ENCODE peak calls at places on chromosomes 3 and 15, in eight cellular contexts. One of them, this sample, is unnamed.

GRCh38 chr3:57160046-57160730 is 5.0 kb downstream of the IL17RD start:
- DNase-seq in stimulated activated effector memory CD8-positive, alpha-beta T cell treated with anti-CD3 and anti-CD28 coated beads, Interleukin-12 subunit alpha, Interleukin-12 subunit beta, amount 100 ng/mL, for 72 hours: no peak
- DNase-seq in fibroblast of lung: no peak
- DNase-seq in neural crest cell: no peak
- DNase-seq in GM12892: no peak
- DNase-seq in BJ: no peak
- DNase-seq in glutamatergic neuron: no peak
- DNase-seq in immature natural killer cell: no peak
- DNase-seq in this sample: no peak

GRCh38 chr15:96053039-96054021 is 277.2 kb upstream of the NR2F2 start:
- DNase-seq in BJ: no peak
- DNase-seq in neural crest cell: peak; percentile 42
- DNase-seq in stimulated activated effector memory CD8-positive, alpha-beta T cell treated with anti-CD3 and anti-CD28 coated beads, Interleukin-12 subunit alpha, Interleukin-12 subunit beta, amount 100 ng/mL, for 72 hours: no peak
- DNase-seq in immature natural killer cell: no peak
- DNase-seq in fibroblast of lung: peak; percentile 41
- DNase-seq in GM12892: no peak
- DNase-seq in glutamatergic neuron: peak; percentile 24
- DNase-seq in this sample: peak; percentile 7

GRCh38 chr15:78988361-78988911 is 43.6 kb upstream of the CTSH start:
- DNase-seq in fibroblast of lung: peak; percentile 98
- DNase-seq in GM12892: no peak
- DNase-seq in glutamatergic neuron: no peak
- DNase-seq in immature natural killer cell: no peak
- DNase-seq in neural crest cell: no peak
- DNase-seq in BJ: peak; percentile 97
- DNase-seq in stimulated activated effector memory CD8-positive, alpha-beta T cell treated with anti-CD3 and anti-CD28 coated beads, Interleukin-12 subunit alpha, Interleukin-12 subunit beta, amount 100 ng/mL, for 72 hours: no peak
- DNase-seq in this sample: peak; percentile 95

GRCh38 chr15:74664028-74664616 is 31.7 kb downstream of the EDC3 start:
- DNase-seq in stimulated activated effector memory CD8-positive, alpha-beta T cell treated with anti-CD3 and anti-CD28 coated beads, Interleukin-12 subunit alpha, Interleukin-12 subunit beta, amount 100 ng/mL, for 72 hours: no peak
- DNase-seq in fibroblast of lung: peak; percentile 61
- DNase-seq in GM12892: no peak
- DNase-seq in neural crest cell: no peak
- DNase-seq in glutamatergic neuron: no peak
- DNase-seq in immature natural killer cell: no peak
- DNase-seq in BJ: no peak
- DNase-seq in this sample: peak; percentile 40

GRCh38 chr3:69647710-69648109 is 91.6 kb upstream of the MITF start:
- DNase-seq in stimulated activated effector memory CD8-positive, alpha-beta T cell treated with anti-CD3 and anti-CD28 coated beads, Interleukin-12 subunit alpha, Interleukin-12 subunit beta, amount 100 ng/mL, for 72 hours: no peak
- DNase-seq in neural crest cell: no peak
- DNase-seq in glutamatergic neuron: no peak
- DNase-seq in immature natural killer cell: no peak
- DNase-seq in GM12892: no peak
- DNase-seq in BJ: no peak
- DNase-seq in fibroblast of lung: no peak
- DNase-seq in this sample: no peak

GRCh38 chr3:130878464-130878863 is 15.4 kb upstream of the ATP2C1 start:
- DNase-seq in GM12892: no peak
- DNase-seq in immature natural killer cell: no peak
- DNase-seq in stimulated activated effector memory CD8-positive, alpha-beta T cell treated with anti-CD3 and anti-CD28 coated beads, Interleukin-12 subunit alpha, Interleukin-12 subunit beta, amount 100 ng/mL, for 72 hours: no peak
- DNase-seq in neural crest cell: no peak
- DNase-seq in glutamatergic neuron: no peak
- DNase-seq in BJ: no peak
- DNase-seq in fibroblast of lung: no peak
- DNase-seq in this sample: no peak

GRCh38 chr15:39584662-39585393 is 3.9 kb downstream of the THBS1 start:
- DNase-seq in fibroblast of lung: no peak
- DNase-seq in GM12892: no peak
- DNase-seq in neural crest cell: no peak
- DNase-seq in glutamatergic neuron: no peak
- DNase-seq in immature natural killer cell: no peak
- DNase-seq in BJ: peak; percentile 18
- DNase-seq in stimulated activated effector memory CD8-positive, alpha-beta T cell treated with anti-CD3 and anti-CD28 coated beads, Interleukin-12 subunit alpha, Interleukin-12 subunit beta, amount 100 ng/mL, for 72 hours: no peak
- DNase-seq in this sample: peak; percentile 41

GRCh38 chr3:140117111-140117526 is 182.1 kb downstream of the CLSTN2 start:
- DNase-seq in BJ: peak; percentile 15
- DNase-seq in glutamatergic neuron: no peak
- DNase-seq in GM12892: no peak
- DNase-seq in neural crest cell: peak; percentile 3
- DNase-seq in immature natural killer cell: no peak
- DNase-seq in fibroblast of lung: no peak
- DNase-seq in stimulated activated effector memory CD8-positive, alpha-beta T cell treated with anti-CD3 and anti-CD28 coated beads, Interleukin-12 subunit alpha, Interleukin-12 subunit beta, amount 100 ng/mL, for 72 hours: no peak
- DNase-seq in this sample: no peak

GRCh38 chr15:88932271-88932874 is 19.2 kb upstream of the MFGE8 start:
- DNase-seq in fibroblast of lung: no peak
- DNase-seq in BJ: no peak
- DNase-seq in stimulated activated effector memory CD8-positive, alpha-beta T cell treated with anti-CD3 and anti-CD28 coated beads, Interleukin-12 subunit alpha, Interleukin-12 subunit beta, amount 100 ng/mL, for 72 hours: no peak
- DNase-seq in GM12892: no peak
- DNase-seq in neural crest cell: no peak
- DNase-seq in immature natural killer cell: no peak
- DNase-seq in glutamatergic neuron: no peak
- DNase-seq in this sample: no peak

GRCh38 chr15:90807687-90808086 is 60.7 kb upstream of the FURIN start:
- DNase-seq in GM12892: no peak
- DNase-seq in neural crest cell: no peak
- DNase-seq in immature natural killer cell: no peak
- DNase-seq in stimulated activated effector memory CD8-positive, alpha-beta T cell treated with anti-CD3 and anti-CD28 coated beads, Interleukin-12 subunit alpha, Interleukin-12 subunit beta, amount 100 ng/mL, for 72 hours: no peak
- DNase-seq in fibroblast of lung: no peak
- DNase-seq in BJ: no peak
- DNase-seq in glutamatergic neuron: no peak
- DNase-seq in this sample: no peak

GRCh38 chr3:13229291-13229949 is 156.2 kb upstream of the IQSEC1 start:
- DNase-seq in BJ: no peak
- DNase-seq in neural crest cell: no peak
- DNase-seq in immature natural killer cell: no peak
- DNase-seq in stimulated activated effector memory CD8-positive, alpha-beta T cell treated with anti-CD3 and anti-CD28 coated beads, Interleukin-12 subunit alpha, Interleukin-12 subunit beta, amount 100 ng/mL, for 72 hours: no peak
- DNase-seq in GM12892: no peak
- DNase-seq in glutamatergic neuron: no peak
- DNase-seq in fibroblast of lung: peak; percentile 6
- DNase-seq in this sample: no peak

GRCh38 chr3:98713984-98714383 is 49.2 kb upstream of the ST3GAL6 start:
- DNase-seq in neural crest cell: no peak
- DNase-seq in glutamatergic neuron: no peak
- DNase-seq in immature natural killer cell: no peak
- DNase-seq in GM12892: no peak
- DNase-seq in stimulated activated effector memory CD8-positive, alpha-beta T cell treated with anti-CD3 and anti-CD28 coated beads, Interleukin-12 subunit alpha, Interleukin-12 subunit beta, amount 100 ng/mL, for 72 hours: no peak
- DNase-seq in fibroblast of lung: no peak
- DNase-seq in BJ: no peak
- DNase-seq in this sample: no peak

GRCh38 chr15:26892119-26892518 is 25.3 kb downstream of the GABRA5 start:
- DNase-seq in fibroblast of lung: no peak
- DNase-seq in GM12892: no peak
- DNase-seq in neural crest cell: no peak
- DNase-seq in stimulated activated effector memory CD8-positive, alpha-beta T cell treated with anti-CD3 and anti-CD28 coated beads, Interleukin-12 subunit alpha, Interleukin-12 subunit beta, amount 100 ng/mL, for 72 hours: no peak
- DNase-seq in BJ: no peak
- DNase-seq in glutamatergic neuron: no peak
- DNase-seq in immature natural killer cell: no peak
- DNase-seq in this sample: no peak

GRCh38 chr3:39372831-39373230 is 10.3 kb upstream of the SLC25A38 start:
- DNase-seq in immature natural killer cell: no peak
- DNase-seq in fibroblast of lung: no peak
- DNase-seq in stimulated activated effector memory CD8-positive, alpha-beta T cell treated with anti-CD3 and anti-CD28 coated beads, Interleukin-12 subunit alpha, Interleukin-12 subunit beta, amount 100 ng/mL, for 72 hours: no peak
- DNase-seq in BJ: no peak
- DNase-seq in neural crest cell: no peak
- DNase-seq in GM12892: no peak
- DNase-seq in glutamatergic neuron: no peak
- DNase-seq in this sample: no peak

This sample was measured in fibroblast of gingiva.